ENCODE peak calls at places on chromosomes 3 and 15, in four cellular contexts. K is small intestine, O is ELR, E is GM10248. U is an unnamed sample.

GRCh38 chr3:185042357-185042756 is 110.5 kb downstream of the C3orf70 start:
- DNase-seq in K (no peak), E (no peak), O (no peak), U (no peak)

GRCh38 chr15:78715439-78715838 is 74.4 kb upstream of the CHRNB4 start:
- DNase-seq in K (no peak), O (peak; percentile 29), E (no peak), U (peak; percentile 60)

GRCh38 chr3:13013994-13014754 is 59.1 kb downstream of the IQSEC1 start:
- DNase-seq in K (no peak), E (no peak), O (no peak), U (no peak)

GRCh38 chr3:121411554-121411953 is 134.2 kb downstream of the POLQ start:
- DNase-seq in O (peak; percentile 59), K (no peak), E (no peak), U (peak; percentile 69)

GRCh38 chr15:25849431-25849921 is 13.7 kb downstream of the ATP10A start:
- DNase-seq in O (no peak), E (no peak), K (peak; percentile 9), U (peak; percentile 24)

GRCh38 chr3:158642005-158642404 is 2.3 kb upstream of the GFM1 start:
- DNase-seq in E (no peak), O (no peak), K (no peak), U (no peak)

GRCh38 chr15:38843736-38844590 is 279.3 kb upstream of the RASGRP1 start:
- DNase-seq in O (peak; percentile 69), E (no peak), K (no peak), U (no peak)

GRCh38 chr3:14410106-14410500 is 7.7 kb downstream of the SLC6A6 start:
- DNase-seq in O (no peak), E (no peak), K (no peak), U (no peak)

GRCh38 chr3:64341355-64341754 is 116.1 kb upstream of the PRICKLE2 start:
- DNase-seq in E (no peak), K (no peak), O (peak; percentile 56), U (no peak)

GRCh38 chr3:168933614-168934013 is 729.9 kb downstream of the MECOM start:
- DNase-seq in K (no peak), E (no peak), O (peak; percentile 32), U (peak; percentile 22)

GRCh38 chr3:186782542-186783069 is 771 bp upstream of the EIF4A2 start:
- DNase-seq in O (no peak), K (peak; percentile 48), E (peak; percentile 51), U (no peak)

GRCh38 chr15:40957581-40958051 is 4.3 kb downstream of the CHAC1 start:
- DNase-seq in E (no peak), K (peak; percentile 29), O (no peak), U (no peak)

GRCh38 chr3:109985942-109986555 is 648.7 kb upstream of the DPPA4 start:
- DNase-seq in O (peak; percentile 25), E (no peak), K (no peak), U (no peak)